ENCODE peak calls at places on chromosome 14, in nine cellular contexts. K is stimulated activated CD4-positive, alpha-beta T cell treated with anti-CD3 and anti-CD28 coated beads, TNF-alpha, amount 100 ng/mL, for 4 hours; J is left ventricle myocardium superior; F is H9; U is stimulated activated CD8-positive, alpha-beta memory T cell treated with anti-CD3 and anti-CD28 coated beads, Interleukin-7, amount 100 ng/mL, for 48 hours; O is T follicular helper cell; Q is CD8-positive, alpha-beta T cell; V is NCI-H1092; B is neural progenitor cell. S is an unnamed sample.

GRCh38 chr14:89417111-89417468 is at the start of gene FOXN3:
- DNase-seq in K (peak), J (peak), F (peak), U (peak), O (peak), Q (peak), V (peak), B (peak), S (peak)

GRCh38 chr14:101008631-101009336 is 105.3 kb upstream of the RTL1 start:
- DNase-seq in K (no peak), J (no peak), F (no peak), U (no peak), O (no peak), Q (no peak), V (no peak), B (no peak), S (no peak)

GRCh38 chr14:80930836-80931389 is 10.6 kb downstream of the CEP128 start:
- DNase-seq in K (no peak), J (no peak), F (no peak), U (no peak), O (peak), Q (peak), V (no peak), B (no peak), S (no peak)

GRCh38 chr14:67735361-67735921 is 33.8 kb downstream of the RDH12 start:
- DNase-seq in K (no peak), J (no peak), F (no peak), U (no peak), O (no peak), Q (no peak), V (no peak), B (no peak), S (no peak)

GRCh38 chr14:57725399-57726077 is 140.4 kb downstream of the SLC35F4 start:
- DNase-seq in K (no peak), J (no peak), F (no peak), U (no peak), O (no peak), Q (no peak), V (no peak), B (no peak), S (no peak)

GRCh38 chr14:60274448-60274847 is 25.4 kb downstream of the PPM1A start:
- DNase-seq in K (no peak), J (no peak), F (no peak), U (no peak), O (no peak), Q (no peak), V (no peak), B (no peak), S (no peak)

GRCh38 chr14:66009104-66009503 is 477.1 kb upstream of the CCDC196 start:
- DNase-seq in K (no peak), J (no peak), F (no peak), U (no peak), O (no peak), Q (no peak), V (no peak), B (peak), S (no peak)

GRCh38 chr14:90450151-90450550 is 53.3 kb downstream of the CALM1 start:
- DNase-seq in K (no peak), J (no peak), F (no peak), U (no peak), O (no peak), Q (no peak), V (no peak), B (no peak), S (no peak)

GRCh38 chr14:96631621-96632362 is 129.6 kb downstream of the PAPOLA start:
- DNase-seq in K (no peak), J (no peak), F (peak), U (no peak), O (no peak), Q (no peak), V (no peak), B (no peak), S (no peak)

GRCh38 chr14:58749066-58749669 is 111.4 kb downstream of the DACT1 start:
- DNase-seq in K (no peak), J (no peak), F (no peak), U (no peak), O (no peak), Q (no peak), V (no peak), B (no peak), S (peak)

GRCh38 chr14:89022274-89022673 is 197.8 kb downstream of the TTC8 start:
- DNase-seq in K (no peak), J (no peak), F (no peak), U (no peak), O (no peak), Q (no peak), V (no peak), B (no peak), S (no peak)

GRCh38 chr14:43043851-43044250 is 1437.2 kb downstream of the LRFN5 start:
- DNase-seq in K (no peak), J (no peak), F (no peak), U (no peak), O (no peak), Q (no peak), V (no peak), B (no peak), S (no peak)

GRCh38 chr14:105433161-105433605 is 13.6 kb downstream of the MTA1 start:
- DNase-seq in K (no peak), J (peak), F (no peak), U (no peak), O (no peak), Q (no peak), V (no peak), B (peak), S (no peak)

GRCh38 chr14:93994919-93995682 is 2.0 kb upstream of the CCDC197 start:
- DNase-seq in K (peak), J (peak), F (no peak), U (no peak), O (no peak), Q (no peak), V (no peak), B (no peak), S (no peak)

GRCh38 chr14:78425782-78426181 is 255.6 kb downstream of the NRXN3 start:
- DNase-seq in K (no peak), J (no peak), F (no peak), U (no peak), O (no peak), Q (no peak), V (no peak), B (no peak), S (no peak)

GRCh38 chr14:102931580-102932285 is 9.3 kb downstream of the AMN start:
- DNase-seq in K (no peak), J (peak), F (no peak), U (no peak), O (no peak), Q (no peak), V (no peak), B (no peak), S (no peak)

GRCh38 chr14:69654109-69654508 is 42.7 kb downstream of the SUSD6 start:
- DNase-seq in K (no peak), J (no peak), F (no peak), U (no peak), O (no peak), Q (no peak), V (no peak), B (no peak), S (no peak)

GRCh38 chr14:93064411-93065271 is 51.1 kb downstream of the ITPK1 start:
- DNase-seq in K (no peak), J (peak), F (no peak), U (no peak), O (no peak), Q (no peak), V (no peak), B (no peak), S (no peak)

GRCh38 chr14:33408291-33408690 is 469.6 kb downstream of the NPAS3 start:
- DNase-seq in K (no peak), J (no peak), F (no peak), U (no peak), O (no peak), Q (no peak), V (no peak), B (no peak), S (no peak)